ENCODE peak calls at places on chromosome 16, in four cellular contexts. O is neural crest cell; T is A549; N is stimulated activated CD4-positive, alpha-beta T cell treated with anti-CD3 and anti-CD28 coated beads, TNF-alpha, amount 100 ng/mL, for 48 hours. X is an unnamed sample.

GRCh38 chr16:2237076-2237551 is 870 bp downstream of the DNASE1L2 start:
- DNase-seq in T (no peak), N (no peak), O (no peak), X (peak)

GRCh38 chr16:64724339-64724738 is 397.5 kb downstream of the CDH11 start:
- DNase-seq in T (no peak), N (no peak), O (no peak), X (no peak)

GRCh38 chr16:75226550-75227360 is 8.0 kb downstream of the CTRB1 start:
- DNase-seq in O (no peak), T (no peak), N (no peak), X (peak)

GRCh38 chr16:80065565-80065964 is 465.0 kb upstream of the MAF start:
- DNase-seq in T (peak), N (no peak), O (no peak), X (no peak)

GRCh38 chr16:48386559-48387312 is 1.5 kb upstream of the SIAH1 start:
- DNase-seq in T (no peak), N (no peak), O (no peak), X (no peak)

GRCh38 chr16:67718668-67719047 is 458 bp downstream of the GFOD2 start:
- DNase-seq in O (no peak), T (no peak), N (no peak), X (peak)

GRCh38 chr16:67989322-67990017 is 9.2 kb upstream of the DPEP3 start:
- DNase-seq in N (no peak), T (no peak), O (no peak), X (peak)

GRCh38 chr16:49464093-49464492 is 90.5 kb downstream of the C16orf78 start:
- DNase-seq in O (no peak), T (no peak), N (no peak), X (peak)

GRCh38 chr16:49952386-49952785 is 72.6 kb upstream of the CNEP1R1 start:
- DNase-seq in N (no peak), T (peak), O (no peak), X (no peak)

GRCh38 chr16:72549878-72550277 is 377.9 kb upstream of the PMFBP1 start:
- DNase-seq in O (no peak), N (no peak), T (no peak), X (no peak)

GRCh38 chr16:54511181-54511731 is 224.7 kb upstream of the IRX3 start:
- DNase-seq in O (no peak), T (no peak), N (no peak), X (no peak)

GRCh38 chr16:9465150-9465549 is 373.7 kb downstream of the HAPSTR1 start:
- DNase-seq in N (no peak), O (no peak), T (no peak), X (no peak)

GRCh38 chr16:83967091-83967490 is 953 bp upstream of the NECAB2 start:
- DNase-seq in T (no peak), O (no peak), N (no peak), X (no peak)

GRCh38 chr16:31113420-31114124 is 3.9 kb upstream of the KAT8 start:
- DNase-seq in N (no peak), T (no peak), O (no peak), X (peak)